ENCODE peak calls at places on chromosomes 13 and 19, in five cellular contexts. K, M, B, N and L are unnamed samples.

GRCh38 chr19:11752244-11752736 is 13.5 kb upstream of the ZNF823 start:
- DNase-seq in K (no peak), M (no peak), B (no peak), N (no peak), L (no peak)

GRCh38 chr19:54478677-54479266 is 5.7 kb upstream of the CDC42EP5 start:
- DNase-seq in K (peak), M (no peak), B (peak), N (no peak), L (no peak)

GRCh38 chr19:38739440-38740251 is 4.6 kb downstream of the CAPN12 start:
- DNase-seq in K (no peak), M (no peak), B (no peak), N (no peak), L (peak)

GRCh38 chr19:55146078-55146647 is 2.8 kb downstream of the TNNT1 start:
- DNase-seq in K (no peak), M (peak), B (peak), N (no peak), L (no peak)

GRCh38 chr19:44757735-44758505 is 9.4 kb downstream of the BCL3 start:
- DNase-seq in K (no peak), M (no peak), B (peak), N (no peak), L (no peak)

GRCh38 chr19:46529622-46530451 is 34.2 kb upstream of the PNMA8B start:
- DNase-seq in K (peak), M (peak), B (peak), N (no peak), L (peak)

GRCh38 chr13:36001561-36001960 is 129.6 kb downstream of the DCLK1 start:
- DNase-seq in K (no peak), M (no peak), B (no peak), N (no peak), L (no peak)

GRCh38 chr19:36008336-36008978 is at the start of gene SYNE4:
- DNase-seq in K (peak), M (no peak), B (peak), N (no peak), L (no peak)

GRCh38 chr19:29366757-29367156 is 153.8 kb upstream of the UQCRFS1 start:
- DNase-seq in K (no peak), M (no peak), B (peak), N (no peak), L (no peak)

GRCh38 chr13:48260970-48261369 is 28.0 kb downstream of the ITM2B start:
- DNase-seq in K (no peak), M (no peak), B (no peak), N (no peak), L (no peak)

GRCh38 chr13:45838171-45838745 is 13.3 kb downstream of the SIAH3 start:
- DNase-seq in K (no peak), M (no peak), B (no peak), N (no peak), L (no peak)

GRCh38 chr13:27007166-27007565 is 164.4 kb downstream of the USP12 start:
- DNase-seq in K (no peak), M (no peak), B (no peak), N (no peak), L (no peak)

GRCh38 chr13:99357149-99357596 is 50.0 kb upstream of the GPR183 start:
- DNase-seq in K (no peak), M (no peak), B (peak), N (peak), L (no peak)
- TF ChIP-seq POLR2AphosphoS5 in K (no peak), M (peak), B (no peak), N (no peak), L (no peak)

GRCh38 chr19:34355201-34355600 is 9.8 kb upstream of the GPI start:
- DNase-seq in K (no peak), M (no peak), B (no peak), N (no peak), L (no peak)
- TF ChIP-seq TAF1 in K (no peak), M (no peak), B (no peak), N (no peak), L (no peak)

DNA sequence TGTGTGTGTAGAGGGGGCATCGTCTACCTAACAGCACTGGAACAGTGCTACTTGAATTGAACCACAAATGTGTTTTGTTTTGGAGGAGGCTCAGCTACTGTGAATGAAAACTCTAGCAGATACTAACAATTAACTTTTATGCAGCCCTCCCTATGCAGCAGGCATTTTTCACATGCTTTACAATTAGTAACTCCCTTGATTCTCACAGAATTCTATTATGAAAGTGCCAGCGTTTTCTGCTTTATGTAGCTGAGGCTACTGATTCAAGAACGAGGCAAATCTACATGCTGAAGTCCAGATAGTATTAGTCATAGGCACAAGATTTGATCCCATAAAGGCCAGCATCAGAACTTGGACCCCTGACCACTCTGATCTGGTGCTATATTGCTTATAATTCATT is 103.7 kb downstream of the MYO16 start:
- DNase-seq in K (no peak), M (no peak), B (no peak), N (no peak), L (no peak)
- TF ChIP-seq POLR2A in K (no peak), M (no peak), B (no peak), N (no peak), L (no peak)

GRCh38 chr19:12866416-12867119 is 14.7 kb downstream of the DNASE2 start:
- DNase-seq in K (no peak), M (no peak), B (peak), N (no peak), L (no peak)
- TF ChIP-seq POLR2AphosphoS5 in K (no peak), M (no peak), B (no peak), N (no peak), L (no peak)

GRCh38 chr19:47813995-47814328 is 7.8 kb upstream of the CRX start:
- DNase-seq in K (no peak), M (no peak), B (no peak), N (no peak), L (no peak)

GRCh38 chr19:47820410-47820809 is 1.3 kb upstream of the CRX start:
- DNase-seq in K (no peak), M (no peak), B (no peak), N (no peak), L (no peak)

GRCh38 chr19:47824396-47824795 is 2.7 kb downstream of the CRX start:
- DNase-seq in K (no peak), M (no peak), B (no peak), N (no peak), L (no peak)

GRCh38 chr19:47821460-47822020 is at the start of gene CRX:
- DNase-seq in K (no peak), M (no peak), B (no peak), N (no peak), L (no peak)

DNA sequence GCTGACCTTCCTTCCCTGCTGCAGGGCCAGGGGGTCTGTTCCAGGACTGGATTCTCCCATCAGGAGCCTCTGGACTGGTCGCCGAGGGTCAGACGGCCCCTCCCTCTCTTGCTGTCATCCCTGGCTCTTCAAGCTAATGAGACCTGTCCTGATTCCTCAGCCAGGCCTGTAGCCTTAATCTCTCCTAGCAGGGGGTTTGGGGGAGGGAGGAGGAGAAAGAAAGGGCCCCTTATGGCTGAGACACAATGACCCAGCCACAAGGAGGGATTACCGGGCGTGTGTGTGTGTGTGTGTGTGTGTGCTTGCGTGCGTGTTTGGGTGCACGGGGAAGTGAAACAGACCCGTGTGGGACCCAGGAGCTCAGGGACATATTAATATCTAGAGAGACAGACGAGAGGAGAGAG is 1.9 kb upstream of the CRX start:
- DNase-seq in K (no peak), M (no peak), B (no peak), N (no peak), L (no peak)
- TF ChIP-seq TAF1 in K (no peak), M (no peak), B (no peak), N (no peak), L (no peak)

GRCh38 chr19:52369463-52370340 is at the start of gene ZNF880:
- DNase-seq in K (no peak), M (peak), B (peak), N (peak), L (peak)
- TF ChIP-seq POLR2A in K (no peak), M (peak), B (peak), N (peak), L (no peak)